ENCODE peak calls at places on chromosomes 12 and 14, in nine cellular contexts. One of them, this sample, is unnamed.

GRCh38 chr12:91577586-91578539 is 395.2 kb upstream of the DCN start:
- DNase-seq in WTC11: no peak
- DNase-seq in ELF-1: no peak
- DNase-seq in SW480: peak
- DNase-seq in GM23248: peak
- DNase-seq in activated naive CD4-positive, alpha-beta T cell: no peak
- DNase-seq in frontal cortex: peak
- DNase-seq in HEK293T: peak
- DNase-seq in hepatocyte: peak
- DNase-seq in this sample: peak

GRCh38 chr12:87820524-87821194 is 208.5 kb downstream of the C12orf50 start:
- DNase-seq in GM23248: peak
- DNase-seq in SW480: peak
- DNase-seq in ELF-1: no peak
- DNase-seq in HEK293T: no peak
- DNase-seq in frontal cortex: no peak
- DNase-seq in WTC11: no peak
- DNase-seq in activated naive CD4-positive, alpha-beta T cell: no peak
- DNase-seq in hepatocyte: no peak
- DNase-seq in this sample: no peak

GRCh38 chr14:33668066-33668465 is 282.8 kb downstream of the EGLN3 start:
- DNase-seq in activated naive CD4-positive, alpha-beta T cell: no peak
- DNase-seq in GM23248: peak
- DNase-seq in frontal cortex: no peak
- DNase-seq in HEK293T: no peak
- DNase-seq in ELF-1: no peak
- DNase-seq in WTC11: no peak
- DNase-seq in hepatocyte: no peak
- DNase-seq in SW480: no peak
- DNase-seq in this sample: no peak

GRCh38 chr12:52537101-52537500 is 15.8 kb downstream of the KRT71 start:
- DNase-seq in ELF-1: no peak
- DNase-seq in hepatocyte: no peak
- DNase-seq in WTC11: no peak
- DNase-seq in SW480: no peak
- DNase-seq in frontal cortex: no peak
- DNase-seq in GM23248: no peak
- DNase-seq in HEK293T: no peak
- DNase-seq in activated naive CD4-positive, alpha-beta T cell: no peak
- DNase-seq in this sample: no peak

GRCh38 chr12:76455582-76456345 is 103.8 kb downstream of the OSBPL8 start:
- DNase-seq in GM23248: peak
- DNase-seq in frontal cortex: peak
- DNase-seq in activated naive CD4-positive, alpha-beta T cell: no peak
- DNase-seq in WTC11: no peak
- DNase-seq in SW480: peak
- DNase-seq in hepatocyte: peak
- DNase-seq in ELF-1: no peak
- DNase-seq in HEK293T: peak
- DNase-seq in this sample: peak

GRCh38 chr12:90460681-90461080 is 494.3 kb downstream of the CCER1 start:
- DNase-seq in WTC11: no peak
- DNase-seq in SW480: no peak
- DNase-seq in GM23248: peak
- DNase-seq in HEK293T: no peak
- DNase-seq in activated naive CD4-positive, alpha-beta T cell: no peak
- DNase-seq in frontal cortex: no peak
- DNase-seq in ELF-1: no peak
- DNase-seq in hepatocyte: no peak
- DNase-seq in this sample: no peak

GRCh38 chr14:50501642-50502041 is 30.7 kb downstream of the MAP4K5 start:
- DNase-seq in HEK293T: no peak
- DNase-seq in SW480: peak
- DNase-seq in ELF-1: no peak
- DNase-seq in activated naive CD4-positive, alpha-beta T cell: no peak
- DNase-seq in GM23248: peak
- DNase-seq in hepatocyte: no peak
- DNase-seq in WTC11: no peak
- DNase-seq in frontal cortex: no peak
- DNase-seq in this sample: no peak

GRCh38 chr14:53011053-53011462 is 60.2 kb upstream of the FERMT2 start:
- DNase-seq in hepatocyte: peak
- DNase-seq in HEK293T: no peak
- DNase-seq in frontal cortex: peak
- DNase-seq in ELF-1: peak
- DNase-seq in WTC11: peak
- DNase-seq in SW480: peak
- DNase-seq in GM23248: peak
- DNase-seq in activated naive CD4-positive, alpha-beta T cell: no peak
- DNase-seq in this sample: peak